ENCODE peak calls at places on chromosomes 5 and 9, in eight cellular contexts. U, J, A, C, Z, T, I and E are unnamed samples. For H3K4me1, the result is how much of the 10 kb centered on the place peaks cover.

GRCh38 chr5:71481441-71481840 is 26.0 kb downstream of the BDP1 start:
- DNase-seq in U (no peak), J (no peak), A (no peak), C (no peak), Z (no peak), T (no peak), I (no peak), E (no peak)

GRCh38 chr9:38227656-38228055 is 158.6 kb upstream of the SHB start:
- DNase-seq in U (peak), J (peak), A (no peak), C (no peak), Z (peak), T (peak), I (no peak), E (no peak)

GRCh38 chr5:71693828-71694427 is 25.1 kb upstream of the CARTPT start:
- DNase-seq in U (no peak), J (no peak), A (peak), C (no peak), Z (no peak), T (peak), I (no peak), E (no peak)

GRCh38 chr5:40551706-40552557 is 127.8 kb upstream of the PTGER4 start:
- DNase-seq in U (no peak), J (peak), A (no peak), C (no peak), Z (no peak), T (peak), I (no peak), E (no peak)

GRCh38 chr5:78345485-78345884 is 14.9 kb upstream of the SCAMP1 start:
- DNase-seq in U (no peak), J (no peak), A (no peak), C (no peak), Z (no peak), T (peak), I (no peak), E (no peak)

GRCh38 chr5:54195701-54196100 is 114.7 kb downstream of the ARL15 start:
- DNase-seq in U (no peak), J (no peak), A (no peak), C (no peak), Z (no peak), T (no peak), I (no peak), E (no peak)

GRCh38 chr9:69444791-69445190 is 119.8 kb downstream of the ENTREP1 start:
- DNase-seq in U (no peak), J (no peak), A (no peak), C (no peak), Z (peak), T (no peak), I (no peak), E (no peak)

GRCh38 chr9:76297721-76298239 is 96.4 kb downstream of the RFK start:
- DNase-seq in U (peak), J (no peak), A (no peak), C (peak), Z (no peak), T (peak), I (no peak), E (no peak)

GRCh38 chr5:109936996-109937395 is 247.3 kb downstream of the MAN2A1 start:
- DNase-seq in U (no peak), J (no peak), A (no peak), C (no peak), Z (no peak), T (no peak), I (no peak), E (no peak)

GRCh38 chr9:71285191-71285656 is 163.8 kb upstream of the TRPM3 start:
- DNase-seq in U (no peak), J (peak), A (peak), C (no peak), Z (no peak), T (peak), I (peak), E (no peak)

GRCh38 chr9:121283856-121284732 is 16.1 kb downstream of the GSN start:
- DNase-seq in U (no peak), J (no peak), A (no peak), C (no peak), Z (peak), T (no peak), I (no peak), E (no peak)

GRCh38 chr9:31251386-31251785 is 1133.1 kb upstream of the ACO1 start:
- DNase-seq in U (no peak), J (no peak), A (no peak), C (no peak), Z (no peak), T (no peak), I (no peak), E (no peak)

GRCh38 chr5:149414405-149415244 is 35.5 kb upstream of the IL17B start:
- DNase-seq in U (no peak), J (no peak), A (no peak), C (peak), Z (no peak), T (peak), I (no peak), E (no peak)

GRCh38 chr9:131405429-131405828 is 11.5 kb downstream of the PRRC2B start:
- DNase-seq in U (no peak), J (no peak), A (peak), C (peak), Z (no peak), T (peak), I (peak), E (no peak)

GRCh38 chr5:120538149-120538548 is 74.0 kb downstream of the PRR16 start:
- DNase-seq in U (no peak), J (peak), A (no peak), C (no peak), Z (no peak), T (no peak), I (no peak), E (no peak)

GRCh38 chr9:6759114-6759977 is 1.6 kb downstream of the KDM4C start:
- DNase-seq in U (no peak), J (peak), A (no peak), C (no peak), Z (no peak), T (peak), I (peak), E (no peak)

GRCh38 chr9:136438909-136439549 is 616 bp downstream of the INPP5E start:
- DNase-seq in U (no peak), J (peak), A (peak), C (no peak), Z (peak), T (peak), I (peak), E (no peak)

GRCh38 chr9:87622936-87623335 is 103.0 kb upstream of the CTSL start:
- DNase-seq in U (no peak), J (no peak), A (peak), C (no peak), Z (no peak), T (no peak), I (no peak), E (no peak)

GRCh38 chr9:20551835-20552234 is 70.5 kb downstream of the MLLT3 start:
- DNase-seq in U (no peak), J (peak), A (no peak), C (no peak), Z (no peak), T (no peak), I (no peak), E (no peak)

GRCh38 chr5:34927785-34928184 is 1.6 kb upstream of the DNAJC21 start:
- DNase-seq in U (no peak), J (no peak), A (no peak), C (no peak), Z (no peak), T (no peak), I (no peak), E (no peak)

GRCh38 chr9:95836072-95836471 is 39.4 kb upstream of the ERCC6L2 start:
- DNase-seq in U (no peak), J (no peak), A (no peak), C (no peak), Z (no peak), T (peak), I (no peak), E (no peak)

GRCh38 chr9:76581752-76582151 is 122.8 kb downstream of the GCNT1 start:
- DNase-seq in U (no peak), J (no peak), A (no peak), C (no peak), Z (no peak), T (no peak), I (no peak), E (no peak)

GRCh38 chr5:141366016-141366896 is 2.3 kb downstream of the PCDHGA5 start:
- DNase-seq in U (no peak), J (no peak), A (no peak), C (no peak), Z (no peak), T (no peak), I (no peak), E (no peak)

GRCh38 chr5:97124335-97124734 is 18.1 kb downstream of the LIX1 start:
- DNase-seq in U (no peak), J (peak), A (peak), C (no peak), Z (no peak), T (no peak), I (no peak), E (no peak)

GRCh38 chr5:38403407-38403806 is 145.0 kb downstream of the EGFLAM start:
- DNase-seq in U (no peak), J (peak), A (no peak), C (no peak), Z (no peak), T (peak), I (no peak), E (no peak)

GRCh38 chr9:73038613-73039012 is 85.8 kb upstream of the ALDH1A1 start:
- DNase-seq in U (peak), J (no peak), A (peak), C (peak), Z (peak), T (peak), I (no peak), E (no peak)

GRCh38 chr5:172002840-172003512 is 3.5 kb downstream of the FBXW11 start:
- DNase-seq in U (no peak), J (no peak), A (no peak), C (no peak), Z (no peak), T (no peak), I (no peak), E (no peak)

GRCh38 chr5:155953335-155953734 is 373.6 kb upstream of the SGCD start:
- DNase-seq in U (no peak), J (no peak), A (no peak), C (no peak), Z (no peak), T (no peak), I (no peak), E (no peak)

GRCh38 chr5:141420855-141421488 is at the start of gene PCDHGA11:
- DNase-seq in U (peak), J (no peak), A (peak), C (no peak), Z (no peak), T (peak), I (no peak), E (no peak)

GRCh38 chr9:97514531-97514930 is 13.1 kb downstream of the TMOD1 start:
- DNase-seq in U (no peak), J (no peak), A (no peak), C (peak), Z (no peak), T (no peak), I (no peak), E (no peak)

GRCh38 chr5:43295202-43295601 is 18.0 kb downstream of the HMGCS1 start:
- DNase-seq in U (no peak), J (no peak), A (no peak), C (no peak), Z (no peak), T (no peak), I (no peak), E (no peak)

GRCh38 chr9:32344551-32345182 is 39.8 kb upstream of the ACO1 start:
- DNase-seq in U (no peak), J (no peak), A (peak), C (no peak), Z (no peak), T (peak), I (no peak), E (no peak)

GRCh38 chr5:119274767-119275130 is 81.1 kb upstream of the TNFAIP8 start:
- DNase-seq in U (no peak), J (no peak), A (no peak), C (no peak), Z (no peak), T (peak), I (no peak), E (no peak)

GRCh38 chr5:54148858-54149257 is 161.5 kb downstream of the ARL15 start:
- DNase-seq in U (no peak), J (no peak), A (no peak), C (no peak), Z (no peak), T (no peak), I (no peak), E (no peak)

GRCh38 chr5:73901455-73901854 is 275.5 kb downstream of the ARHGEF28 start:
- DNase-seq in U (no peak), J (no peak), A (peak), C (no peak), Z (no peak), T (no peak), I (no peak), E (no peak)

GRCh38 chr9:123642291-123643278 is 286.6 kb downstream of the CRB2 start:
- DNase-seq in U (no peak), J (no peak), A (no peak), C (peak), Z (peak), T (peak), I (no peak), E (no peak)

GRCh38 chr5:123599171-123599570 is 87.2 kb downstream of the CSNK1G3 start:
- DNase-seq in U (no peak), J (no peak), A (no peak), C (no peak), Z (no peak), T (peak), I (no peak), E (no peak)

GRCh38 chr5:9951861-9952260 is 297.8 kb downstream of the ATPSCKMT start:
- DNase-seq in U (no peak), J (no peak), A (no peak), C (no peak), Z (no peak), T (no peak), I (no peak), E (no peak)

GRCh38 chr9:17531642-17532254 is 47.1 kb upstream of the SH3GL2 start:
- DNase-seq in U (no peak), J (peak), A (peak), C (no peak), Z (no peak), T (peak), I (no peak), E (no peak)

DNA sequence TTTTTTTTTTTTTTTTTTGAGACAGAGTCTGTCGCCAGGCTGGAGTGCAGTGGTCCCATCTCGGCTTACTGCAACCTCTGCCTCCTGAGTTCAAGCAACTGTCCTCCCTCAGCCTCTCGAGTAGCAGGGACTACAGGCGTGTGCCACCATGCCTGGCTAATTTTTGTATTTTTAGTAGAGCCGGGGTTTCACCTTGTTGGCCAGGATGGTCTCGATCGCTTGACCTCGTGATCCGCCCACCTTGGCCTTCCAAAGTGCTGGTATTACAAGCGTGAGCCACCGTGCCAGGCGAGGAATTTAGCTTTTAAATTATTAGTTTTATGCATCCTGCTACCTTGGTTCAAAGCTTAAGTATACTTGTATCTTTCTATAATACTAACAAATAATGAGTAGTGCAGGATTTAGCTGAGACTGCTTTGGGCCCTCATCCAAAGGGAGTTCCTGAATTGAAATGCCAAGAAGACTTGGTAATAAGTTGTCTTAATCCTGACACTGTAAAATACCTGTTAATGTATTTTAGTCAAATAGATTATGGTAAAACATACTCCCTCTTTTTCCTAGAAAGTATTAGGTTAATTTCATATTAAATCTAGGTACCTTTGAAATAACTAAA is 5.0 kb downstream of the CDC42SE2 start:
- DNase-seq in U (no peak), J (no peak), A (no peak), C (no peak), Z (no peak), T (no peak), I (no peak), E (no peak)
- H3K4me1 ChIP-seq in U (under half), J (under half), A (under half), C (under half), Z (under half), T (under half), I (half or more), E (under half)

DNA sequence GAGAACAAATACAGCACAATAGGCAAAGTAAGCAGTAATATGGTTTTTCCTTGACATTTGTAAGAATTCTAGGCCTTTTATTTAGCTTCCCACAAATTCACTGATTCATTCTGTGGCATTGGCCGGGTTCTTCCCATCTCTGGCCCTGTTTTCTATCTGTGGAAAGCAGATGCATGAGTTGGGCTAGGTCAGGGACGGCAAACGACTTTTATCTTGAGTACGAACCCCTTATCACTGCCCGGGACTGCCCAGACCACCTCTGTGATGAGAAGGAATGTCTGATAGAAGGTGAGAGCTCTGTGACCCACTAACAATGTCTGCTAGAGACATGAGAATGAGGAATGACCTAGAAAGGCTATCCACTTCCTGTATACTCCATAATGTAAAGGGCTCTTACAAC is 35.4 kb upstream of the ADAM19 start:
- DNase-seq in U (no peak), J (no peak), A (no peak), C (no peak), Z (no peak), T (no peak), I (no peak), E (no peak)
- H3K4me1 ChIP-seq in U (under half), J (under half), A (under half), C (under half), Z (under half), T (under half), I (under half), E (under half)

GRCh38 chr5:124919076-124919475 is 172.6 kb upstream of the ZNF608 start:
- DNase-seq in U (no peak), J (no peak), A (no peak), C (no peak), Z (no peak), T (no peak), I (no peak), E (no peak)
- H3K4me1 ChIP-seq in U (under half), J (under half), A (under half), C (under half), Z (under half), T (under half), I (under half), E (under half)

GRCh38 chr5:1552469-1553255 is 28.9 kb upstream of the LPCAT1 start:
- DNase-seq in U (peak), J (no peak), A (no peak), C (peak), Z (peak), T (peak), I (no peak), E (no peak)

GRCh38 chr5:1551426-1551825 is 27.7 kb upstream of the LPCAT1 start:
- DNase-seq in U (peak), J (no peak), A (no peak), C (no peak), Z (no peak), T (no peak), I (no peak), E (no peak)

GRCh38 chr5:1550287-1551076 is 26.7 kb upstream of the LPCAT1 start:
- DNase-seq in U (peak), J (no peak), A (no peak), C (no peak), Z (no peak), T (no peak), I (no peak), E (no peak)

GRCh38 chr5:1553642-1554409 is 30.1 kb upstream of the LPCAT1 start:
- DNase-seq in U (peak), J (no peak), A (no peak), C (no peak), Z (no peak), T (no peak), I (peak), E (no peak)

DNA sequence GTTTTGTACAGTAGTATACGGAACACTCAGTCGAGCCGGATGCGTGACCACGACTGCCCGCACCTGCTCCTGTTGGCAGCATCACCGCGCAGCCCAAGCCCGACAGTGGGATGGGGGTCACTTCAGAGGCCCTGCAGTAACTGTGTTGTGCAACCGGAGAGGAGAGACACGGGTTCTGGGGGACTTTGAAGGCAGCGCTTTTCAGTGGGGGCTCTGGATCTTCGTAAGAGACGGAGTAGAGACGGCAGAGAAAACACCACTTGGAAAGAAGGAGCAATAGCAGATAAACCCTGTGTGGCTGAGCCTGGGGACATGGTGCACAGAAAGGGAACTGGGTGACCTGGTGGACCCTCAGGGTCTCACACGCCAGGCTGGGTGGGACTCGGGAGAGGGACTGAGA is 28.2 kb upstream of the LPCAT1 start:
- DNase-seq in U (no peak), J (no peak), A (no peak), C (no peak), Z (no peak), T (no peak), I (no peak), E (no peak)
- H3K4me1 ChIP-seq in U (under half), J (under half), A (under half), C (under half), Z (under half), T (under half), I (under half), E (under half)

DNA sequence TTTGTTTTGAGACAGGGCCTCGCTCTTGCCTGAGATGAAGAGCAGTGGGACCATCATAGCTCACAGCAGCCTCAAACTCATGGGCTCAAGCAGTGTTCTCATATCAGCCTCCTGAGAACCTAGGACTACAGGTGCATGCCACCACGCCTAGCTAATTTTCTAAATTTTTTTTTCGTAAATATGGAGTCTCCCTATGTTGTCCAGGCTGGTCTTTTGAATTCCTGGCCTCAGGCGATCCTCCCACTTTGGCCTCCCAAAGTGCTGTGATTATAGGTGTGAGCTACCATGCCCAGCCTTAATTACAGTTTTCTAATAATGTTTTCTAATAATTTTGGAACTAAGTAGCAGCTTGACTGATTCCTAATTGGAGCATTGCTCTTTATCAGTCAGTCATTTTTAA is 15.1 kb downstream of the GAPVD1 start:
- DNase-seq in U (no peak), J (no peak), A (no peak), C (no peak), Z (no peak), T (no peak), I (no peak), E (no peak)
- H3K4me1 ChIP-seq in U (under half), J (under half), A (under half), C (under half), Z (under half), T (under half), I (under half), E (under half)

DNA sequence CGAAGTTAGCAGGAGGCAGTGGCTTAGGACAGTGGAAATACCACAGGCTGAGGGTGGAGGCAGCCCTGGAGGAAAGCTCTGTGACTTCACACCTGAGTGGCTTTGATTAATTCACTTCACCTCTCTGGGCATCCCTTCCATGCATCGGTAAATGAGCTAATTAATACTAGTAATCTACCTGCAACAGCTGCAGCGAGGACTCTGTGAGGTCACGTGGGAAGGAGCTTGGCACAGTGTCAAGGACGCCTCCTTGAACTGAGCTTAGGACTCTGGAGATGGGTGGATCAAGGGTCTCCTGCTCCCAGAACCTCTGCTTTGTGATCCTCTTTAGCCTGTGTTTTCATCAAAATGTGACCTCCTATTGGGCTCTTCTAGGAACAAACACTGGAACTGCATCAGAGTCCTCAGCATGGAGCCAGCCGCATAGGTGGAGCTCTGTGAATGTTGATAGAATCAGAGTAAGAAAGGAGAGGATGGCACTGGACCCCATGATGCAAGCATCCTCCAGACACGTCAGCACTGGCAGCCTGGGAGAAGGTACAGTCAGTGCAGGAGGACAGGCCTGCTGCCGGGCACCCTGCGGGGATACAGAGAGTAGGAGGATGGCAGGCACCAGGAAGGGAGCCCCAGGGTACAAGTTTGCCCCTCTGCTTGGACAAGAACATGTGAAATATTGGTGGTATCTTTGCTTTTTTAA is 952 bp upstream of the ANGPTL2 start:
- DNase-seq in U (no peak), J (no peak), A (no peak), C (no peak), Z (no peak), T (no peak), I (no peak), E (no peak)
- H3K4me1 ChIP-seq in U (half or more), J (under half), A (under half), C (half or more), Z (under half), T (under half), I (under half), E (under half)